ENCODE peak calls at places on chromosome 15, in five cellular contexts. One of them, this sample, is unnamed. For H3K4me1, the result is how much of the 10 kb centered on the place peaks cover.

GRCh38 chr15:62554164-62554563 is 389.1 kb upstream of the C2CD4B start:
- DNase-seq in IMR-90: no peak
- DNase-seq in body of pancreas: no peak
- DNase-seq in endothelial cell of umbilical vein: no peak
- DNase-seq in K562: no peak
- DNase-seq in this sample: no peak

GRCh38 chr15:71329509-71330260 is 214.4 kb downstream of the THSD4 start:
- DNase-seq in body of pancreas: peak
- DNase-seq in K562: no peak
- DNase-seq in endothelial cell of umbilical vein: peak
- DNase-seq in IMR-90: peak
- DNase-seq in this sample: peak

GRCh38 chr15:97456541-97456940 is 504.0 kb upstream of the ARRDC4 start:
- DNase-seq in IMR-90: no peak
- DNase-seq in K562: no peak
- DNase-seq in endothelial cell of umbilical vein: no peak
- DNase-seq in body of pancreas: no peak
- DNase-seq in this sample: no peak

GRCh38 chr15:98599911-98600685 is 48.2 kb upstream of the IGF1R start:
- DNase-seq in K562: no peak
- DNase-seq in endothelial cell of umbilical vein: peak
- DNase-seq in body of pancreas: peak
- DNase-seq in IMR-90: peak
- DNase-seq in this sample: no peak

GRCh38 chr15:78682013-78682651 is 41.1 kb upstream of the CHRNB4 start:
- DNase-seq in K562: no peak
- DNase-seq in IMR-90: no peak
- DNase-seq in endothelial cell of umbilical vein: no peak
- DNase-seq in body of pancreas: no peak
- DNase-seq in this sample: no peak

GRCh38 chr15:39852237-39852636 is 67.8 kb downstream of the GPR176 start:
- DNase-seq in IMR-90: peak
- DNase-seq in K562: no peak
- DNase-seq in endothelial cell of umbilical vein: no peak
- DNase-seq in body of pancreas: no peak
- DNase-seq in this sample: no peak

GRCh38 chr15:66803182-66803729 is 101.2 kb downstream of the SMAD6 start:
- DNase-seq in endothelial cell of umbilical vein: peak
- DNase-seq in IMR-90: peak
- DNase-seq in body of pancreas: peak
- DNase-seq in K562: peak
- DNase-seq in this sample: peak

GRCh38 chr15:44286814-44287555 is 1.5 kb upstream of the GOLM2 start:
- DNase-seq in K562: peak
- DNase-seq in IMR-90: no peak
- DNase-seq in body of pancreas: no peak
- DNase-seq in endothelial cell of umbilical vein: peak
- DNase-seq in this sample: no peak

GRCh38 chr15:42405876-42406482 is 46.7 kb downstream of the CAPN3 start:
- DNase-seq in body of pancreas: no peak
- DNase-seq in K562: no peak
- DNase-seq in IMR-90: no peak
- DNase-seq in endothelial cell of umbilical vein: no peak
- DNase-seq in this sample: no peak

GRCh38 chr15:96327155-96327741 is 3.3 kb upstream of the NR2F2 start:
- DNase-seq in IMR-90: peak
- DNase-seq in endothelial cell of umbilical vein: peak
- DNase-seq in K562: peak
- DNase-seq in body of pancreas: peak
- DNase-seq in this sample: peak

GRCh38 chr15:54014067-54014466 is 35.8 kb downstream of the UNC13C start:
- DNase-seq in body of pancreas: no peak
- DNase-seq in endothelial cell of umbilical vein: no peak
- DNase-seq in K562: no peak
- DNase-seq in IMR-90: no peak
- DNase-seq in this sample: no peak

GRCh38 chr15:67148196-67148701 is 82.8 kb downstream of the SMAD3 start:
- DNase-seq in endothelial cell of umbilical vein: peak
- DNase-seq in body of pancreas: peak
- DNase-seq in K562: no peak
- DNase-seq in IMR-90: peak
- DNase-seq in this sample: no peak

GRCh38 chr15:77620297-77620696 is 12.4 kb downstream of the LINGO1 start:
- DNase-seq in IMR-90: no peak
- DNase-seq in endothelial cell of umbilical vein: no peak
- DNase-seq in body of pancreas: no peak
- DNase-seq in K562: peak
- DNase-seq in this sample: no peak

GRCh38 chr15:77623008-77623877 is 9.5 kb downstream of the LINGO1 start:
- DNase-seq in IMR-90: no peak
- DNase-seq in endothelial cell of umbilical vein: no peak
- DNase-seq in body of pancreas: no peak
- DNase-seq in K562: no peak
- DNase-seq in this sample: peak

GRCh38 chr15:77620960-77621647 is 11.6 kb downstream of the LINGO1 start:
- DNase-seq in body of pancreas: no peak
- DNase-seq in endothelial cell of umbilical vein: no peak
- DNase-seq in IMR-90: no peak
- DNase-seq in K562: no peak
- DNase-seq in this sample: no peak

GRCh38 chr15:77622212-77622941 is 10.3 kb downstream of the LINGO1 start:
- DNase-seq in body of pancreas: no peak
- DNase-seq in IMR-90: no peak
- DNase-seq in K562: peak
- DNase-seq in endothelial cell of umbilical vein: no peak
- DNase-seq in this sample: no peak

DNA sequence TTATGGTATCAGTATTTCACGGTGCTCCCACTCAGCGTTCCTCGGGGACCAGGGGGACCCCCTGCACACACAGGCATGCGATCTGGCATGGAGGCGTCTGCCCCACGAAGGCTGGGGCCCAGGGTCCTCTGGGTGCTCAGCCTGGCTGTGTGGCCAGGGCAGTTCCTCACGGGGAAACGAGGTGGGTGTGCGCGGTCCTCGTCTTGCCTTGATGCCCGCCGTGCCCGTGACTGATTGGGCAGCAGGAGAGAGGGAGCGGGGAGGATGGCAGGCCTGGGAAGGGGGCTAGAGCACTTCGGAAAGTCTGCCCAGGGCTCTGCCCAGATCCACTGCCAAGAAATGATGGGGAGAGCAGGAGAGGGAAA is 10.9 kb downstream of the LINGO1 start:
- DNase-seq in body of pancreas: no peak
- DNase-seq in IMR-90: no peak
- DNase-seq in endothelial cell of umbilical vein: no peak
- DNase-seq in K562: no peak
- DNase-seq in this sample: no peak
- H3K4me1 ChIP-seq in body of pancreas: under half
- H3K4me1 ChIP-seq in IMR-90: under half
- H3K4me1 ChIP-seq in endothelial cell of umbilical vein: under half
- H3K4me1 ChIP-seq in K562: under half
- H3K4me1 ChIP-seq in this sample: under half

DNA sequence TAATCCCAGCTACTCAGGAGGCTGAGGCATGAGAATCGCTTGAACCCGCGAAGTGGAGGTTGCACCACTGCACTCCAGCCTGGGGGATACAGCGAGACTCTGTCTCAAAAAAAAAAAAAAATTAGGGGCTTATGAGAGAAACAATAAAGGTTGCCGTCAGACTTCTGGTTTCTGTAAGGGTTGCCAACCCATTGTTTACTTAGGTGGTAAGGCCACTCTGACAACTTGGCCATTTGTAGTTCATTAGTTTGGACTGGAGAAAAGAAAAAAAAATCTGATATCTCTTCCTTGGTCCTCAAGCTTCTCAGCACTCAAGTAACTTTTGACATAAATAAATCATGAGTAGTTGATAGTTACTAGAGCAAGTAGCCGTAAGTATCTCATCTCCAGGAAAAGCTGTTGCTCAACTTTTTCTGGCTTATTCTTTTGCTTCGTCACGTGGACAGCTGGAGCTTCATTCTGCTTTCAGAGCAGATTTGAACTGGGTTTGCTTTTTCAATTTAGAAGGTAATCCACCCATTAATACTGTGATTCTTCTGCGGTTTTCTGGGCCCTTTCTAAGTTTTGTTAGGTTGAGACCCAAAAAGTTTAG is 9.4 kb downstream of the SNX1 start:
- DNase-seq in endothelial cell of umbilical vein: peak
- DNase-seq in IMR-90: peak
- DNase-seq in body of pancreas: peak
- DNase-seq in K562: no peak
- DNase-seq in this sample: no peak
- H3K4me1 ChIP-seq in endothelial cell of umbilical vein: under half
- H3K4me1 ChIP-seq in IMR-90: under half
- H3K4me1 ChIP-seq in body of pancreas: under half
- H3K4me1 ChIP-seq in K562: under half
- H3K4me1 ChIP-seq in this sample: under half

GRCh38 chr15:88636039-88636438 is 2.8 kb upstream of the ISG20 start:
- DNase-seq in endothelial cell of umbilical vein: no peak
- DNase-seq in K562: no peak
- DNase-seq in body of pancreas: peak
- DNase-seq in IMR-90: no peak
- DNase-seq in this sample: no peak
- H3K4me1 ChIP-seq in endothelial cell of umbilical vein: under half
- H3K4me1 ChIP-seq in K562: under half
- H3K4me1 ChIP-seq in body of pancreas: half or more
- H3K4me1 ChIP-seq in IMR-90: under half
- H3K4me1 ChIP-seq in this sample: half or more

DNA sequence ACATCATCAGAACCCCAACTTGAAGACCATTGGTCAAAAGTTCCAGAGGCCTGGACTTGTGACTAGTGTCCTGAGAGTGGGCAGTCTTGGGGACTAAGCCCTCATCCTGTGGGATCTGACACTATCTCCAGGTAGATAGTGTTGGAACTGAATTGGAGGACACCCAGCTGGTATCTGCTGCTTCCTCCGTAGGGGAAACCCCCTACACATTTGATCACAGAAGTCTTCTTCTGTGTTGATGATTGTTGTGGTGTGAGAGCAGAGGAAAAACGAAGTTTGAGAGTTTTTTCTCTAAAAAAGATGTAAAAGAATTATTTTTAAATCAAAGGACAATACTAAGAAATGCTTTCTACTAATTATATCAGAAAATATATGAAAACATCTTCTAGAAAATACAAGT is 6.9 kb downstream of the NSMCE3 start:
- DNase-seq in body of pancreas: no peak
- DNase-seq in endothelial cell of umbilical vein: no peak
- DNase-seq in K562: no peak
- DNase-seq in IMR-90: no peak
- DNase-seq in this sample: no peak
- H3K4me1 ChIP-seq in body of pancreas: under half
- H3K4me1 ChIP-seq in endothelial cell of umbilical vein: under half
- H3K4me1 ChIP-seq in K562: under half
- H3K4me1 ChIP-seq in IMR-90: under half
- H3K4me1 ChIP-seq in this sample: under half

DNA sequence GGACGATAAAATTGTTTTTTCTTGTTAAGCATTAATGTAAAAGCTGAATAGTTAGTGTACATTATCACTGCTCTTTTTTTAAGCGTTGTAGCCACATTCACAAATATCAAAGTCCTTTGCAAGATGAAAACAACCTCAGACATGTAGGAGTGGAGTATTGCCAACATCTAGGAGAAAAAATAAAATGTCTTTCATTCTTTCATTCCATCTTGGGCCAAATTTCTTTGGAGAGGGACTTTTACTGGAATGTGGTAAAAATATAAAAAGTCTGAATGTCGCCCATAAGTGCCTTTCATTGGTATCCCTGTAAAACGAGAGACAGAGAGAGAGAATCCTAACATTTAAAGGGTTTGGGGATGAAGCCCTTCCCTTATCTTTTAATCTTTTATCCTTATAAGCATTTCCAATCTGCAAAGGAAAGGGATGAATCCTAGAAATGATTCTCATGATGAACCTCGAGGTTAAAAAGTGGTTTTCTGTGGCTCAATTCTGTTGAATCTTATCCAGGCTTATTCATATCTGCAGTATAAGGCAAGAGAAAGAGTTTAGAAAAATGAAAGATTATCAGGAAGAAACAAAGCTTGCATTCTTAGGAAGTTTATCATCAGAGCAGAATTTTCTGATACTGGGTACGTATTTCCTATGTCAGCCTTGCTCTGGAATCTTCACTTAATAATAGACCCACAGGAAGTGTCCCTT is 1031.7 kb downstream of the MCTP2 start:
- DNase-seq in IMR-90: peak
- DNase-seq in endothelial cell of umbilical vein: peak
- DNase-seq in K562: no peak
- DNase-seq in body of pancreas: no peak
- DNase-seq in this sample: no peak
- H3K4me1 ChIP-seq in IMR-90: under half
- H3K4me1 ChIP-seq in endothelial cell of umbilical vein: under half
- H3K4me1 ChIP-seq in K562: under half
- H3K4me1 ChIP-seq in body of pancreas: under half
- H3K4me1 ChIP-seq in this sample: under half

DNA sequence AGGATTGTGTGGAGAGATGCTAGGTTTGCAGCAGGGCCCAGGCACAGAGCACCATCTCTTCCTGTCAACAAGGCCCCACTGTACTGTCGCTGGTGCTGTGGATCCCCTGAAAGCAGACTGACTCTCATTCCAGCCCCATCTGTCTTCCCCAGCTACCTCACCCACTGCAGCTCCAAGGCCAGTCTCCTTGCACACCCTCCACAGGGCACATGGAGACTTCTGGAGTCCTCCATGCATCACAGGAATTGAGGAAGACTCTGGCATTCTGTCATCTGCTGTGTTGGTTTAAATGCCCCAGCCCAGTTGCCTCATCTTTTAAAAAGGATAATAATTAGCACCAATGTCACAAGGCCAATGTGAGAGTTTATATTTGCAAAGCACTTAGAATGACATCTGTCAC is 301.2 kb downstream of the RPLP1 start:
- DNase-seq in K562: no peak
- DNase-seq in body of pancreas: no peak
- DNase-seq in IMR-90: no peak
- DNase-seq in endothelial cell of umbilical vein: no peak
- DNase-seq in this sample: no peak
- H3K4me1 ChIP-seq in K562: under half
- H3K4me1 ChIP-seq in body of pancreas: under half
- H3K4me1 ChIP-seq in IMR-90: under half
- H3K4me1 ChIP-seq in endothelial cell of umbilical vein: under half
- H3K4me1 ChIP-seq in this sample: under half

DNA sequence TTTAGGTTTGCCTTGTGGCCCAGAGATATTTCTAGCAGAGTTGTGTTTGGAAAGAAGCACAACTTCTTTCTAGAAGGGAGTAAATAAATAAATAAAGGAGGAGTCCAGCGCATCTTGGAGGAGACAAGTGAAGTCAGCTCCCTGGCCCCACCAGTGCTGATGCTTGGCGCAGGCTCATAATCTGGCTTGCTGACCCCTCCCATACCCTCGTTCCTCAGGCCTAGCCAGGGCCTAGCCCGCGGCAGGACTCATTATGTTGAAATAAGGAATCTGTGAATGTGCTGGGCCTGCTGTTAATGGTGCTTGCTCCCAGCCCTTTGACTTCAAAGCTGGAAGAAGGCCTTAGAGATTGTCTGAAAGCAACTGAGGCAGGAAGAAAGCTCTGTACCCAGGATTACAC is 3.1 kb downstream of the ZNF710 start:
- DNase-seq in body of pancreas: no peak
- DNase-seq in IMR-90: no peak
- DNase-seq in K562: no peak
- DNase-seq in endothelial cell of umbilical vein: no peak
- DNase-seq in this sample: no peak
- H3K4me1 ChIP-seq in body of pancreas: half or more
- H3K4me1 ChIP-seq in IMR-90: under half
- H3K4me1 ChIP-seq in K562: under half
- H3K4me1 ChIP-seq in endothelial cell of umbilical vein: under half
- H3K4me1 ChIP-seq in this sample: half or more